ENCODE peak calls at places on chromosomes 16 and 17, in six cellular contexts. U, C, V, A, Q and B are unnamed samples.

GRCh38 chr16:67847064-67847861 is at the start of gene CENPT:
- DNase-seq in U (peak), C (peak), V (peak), A (no peak), Q (no peak), B (no peak)

GRCh38 chr16:1642148-1642547 is 30.0 kb downstream of the CRAMP1 start:
- DNase-seq in U (no peak), C (no peak), V (no peak), A (no peak), Q (no peak), B (no peak)

GRCh38 chr16:27789595-27790241 is 239.8 kb downstream of the KATNIP start:
- DNase-seq in U (no peak), C (no peak), V (no peak), A (no peak), Q (no peak), B (no peak)

GRCh38 chr17:39194985-39195524 is 2.4 kb downstream of the CACNB1 start:
- DNase-seq in U (no peak), C (no peak), V (no peak), A (no peak), Q (peak), B (no peak)

GRCh38 chr16:56667581-56668571 is at the start of gene MT1G:
- DNase-seq in U (no peak), C (peak), V (peak), A (peak), Q (peak), B (no peak)

GRCh38 chr17:79942011-79942405 is 93.7 kb downstream of the TBC1D16 start:
- DNase-seq in U (no peak), C (no peak), V (no peak), A (no peak), Q (no peak), B (no peak)

GRCh38 chr16:90019543-90020259 is 445 bp upstream of the DBNDD1 start:
- DNase-seq in U (no peak), C (no peak), V (no peak), A (peak), Q (no peak), B (no peak)

GRCh38 chr17:76524598-76525512 is 12.7 kb downstream of the CYGB start:
- DNase-seq in U (no peak), C (peak), V (peak), A (no peak), Q (no peak), B (no peak)

GRCh38 chr16:13134843-13135242 is 233.4 kb downstream of the SHISA9 start:
- DNase-seq in U (no peak), C (no peak), V (no peak), A (no peak), Q (no peak), B (no peak)

GRCh38 chr16:80054656-80055055 is 454.1 kb upstream of the MAF start:
- DNase-seq in U (no peak), C (no peak), V (no peak), A (no peak), Q (no peak), B (no peak)

GRCh38 chr17:27569257-27569722 is 61.7 kb upstream of the LGALS9 start:
- DNase-seq in U (no peak), C (peak), V (no peak), A (peak), Q (no peak), B (peak)

GRCh38 chr17:57606111-57606875 is 138.8 kb downstream of the CCDC182 start:
- DNase-seq in U (no peak), C (no peak), V (no peak), A (no peak), Q (no peak), B (peak)

GRCh38 chr16:53052519-53053501 is at the start of gene CHD9NB:
- DNase-seq in U (peak), C (peak), V (peak), A (peak), Q (no peak), B (no peak)

GRCh38 chr17:51258756-51259573 is 884 bp downstream of the MBTD1 start:
- DNase-seq in U (peak), C (peak), V (no peak), A (peak), Q (no peak), B (peak)

GRCh38 chr17:60106377-60107059 is 27.8 kb upstream of the HEATR6 start:
- DNase-seq in U (no peak), C (peak), V (peak), A (no peak), Q (no peak), B (no peak)

DNA sequence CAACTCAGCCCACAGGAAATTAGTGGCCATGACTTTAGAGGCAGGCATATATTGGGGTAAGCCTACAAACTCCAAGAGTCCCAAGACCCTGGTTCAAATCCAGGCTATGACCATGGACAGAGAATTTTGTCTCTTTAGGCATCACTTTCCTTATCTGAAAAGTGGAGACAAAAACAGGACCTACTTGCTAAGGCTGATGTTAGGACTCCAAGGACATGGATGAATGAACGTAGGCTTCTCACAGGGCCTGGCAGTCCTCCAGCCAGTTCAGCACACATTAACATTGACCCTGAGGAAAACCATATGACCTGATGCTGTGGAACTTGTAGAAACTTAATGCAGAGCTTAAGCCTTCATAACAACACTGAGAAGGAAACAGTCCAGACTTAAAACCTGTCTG is 1.4 kb downstream of the FKBP10 start:
- DNase-seq in U (no peak), C (peak), V (no peak), A (no peak), Q (no peak), B (no peak)
- H3K27ac ChIP-seq in U (no peak), C (peak), V (no peak), A (no peak), Q (no peak), B (peak)

GRCh38 chr17:17691468-17692263 is 10.4 kb downstream of the RAI1 start:
- DNase-seq in U (no peak), C (no peak), V (no peak), A (peak), Q (no peak), B (no peak)
- TF ChIP-seq CTCF in U (no peak), C (no peak), V (no peak), A (no peak), Q (no peak), B (no peak)

GRCh38 chr17:45131616-45132301 is 556 bp downstream of the PLCD3 start:
- DNase-seq in U (peak), C (peak), V (no peak), A (peak), Q (peak), B (peak)
- H3K27ac ChIP-seq in U (peak), C (peak), V (peak), A (no peak), Q (peak), B (peak)

DNA sequence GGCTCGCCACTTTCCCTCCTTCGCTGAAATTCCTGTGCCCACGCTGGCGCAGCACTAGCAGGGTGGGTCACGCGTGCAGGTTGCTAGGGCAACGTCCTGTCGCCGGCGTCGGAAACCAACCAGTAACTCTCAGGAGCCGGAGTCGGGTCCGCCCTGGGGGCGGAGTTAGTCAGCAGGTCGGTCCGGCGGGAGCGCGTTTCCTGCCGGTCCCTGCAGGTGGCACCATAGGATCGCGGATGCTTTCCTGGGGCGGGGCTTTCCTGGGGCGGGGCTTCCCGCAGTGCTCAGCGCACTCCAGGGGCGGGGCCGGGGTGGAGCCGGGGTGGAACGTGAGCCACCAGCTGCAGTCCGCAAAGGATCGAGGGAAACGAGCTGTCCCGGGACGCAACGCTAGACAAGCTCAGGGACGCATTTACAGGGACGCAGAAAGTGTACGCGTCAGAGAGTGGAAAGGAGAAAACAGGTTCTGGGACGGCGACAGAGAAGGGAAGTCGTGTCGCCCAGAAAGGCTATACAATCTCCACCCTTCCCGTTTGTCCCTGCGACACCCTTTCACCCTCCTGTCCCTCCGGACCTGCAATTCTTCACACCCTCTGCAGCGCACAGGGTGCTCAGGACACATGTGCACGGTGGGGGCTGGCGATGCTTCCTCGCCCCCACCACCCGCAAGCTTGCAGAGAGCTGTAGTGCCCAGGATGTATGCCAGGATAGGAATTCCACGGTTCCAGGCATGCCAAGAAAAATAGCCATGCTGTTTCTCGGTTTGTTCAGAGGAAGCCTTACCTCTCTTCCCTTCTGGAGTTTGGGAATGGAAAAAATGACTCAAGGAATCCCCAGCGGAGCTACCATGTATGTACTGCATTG is 12.3 kb downstream of the COPZ2 start:
- DNase-seq in U (peak), C (peak), V (peak), A (peak), Q (peak), B (peak)
- TF ChIP-seq CTCF in U (peak), C (peak), V (peak), A (peak), Q (peak), B (peak)

DNA sequence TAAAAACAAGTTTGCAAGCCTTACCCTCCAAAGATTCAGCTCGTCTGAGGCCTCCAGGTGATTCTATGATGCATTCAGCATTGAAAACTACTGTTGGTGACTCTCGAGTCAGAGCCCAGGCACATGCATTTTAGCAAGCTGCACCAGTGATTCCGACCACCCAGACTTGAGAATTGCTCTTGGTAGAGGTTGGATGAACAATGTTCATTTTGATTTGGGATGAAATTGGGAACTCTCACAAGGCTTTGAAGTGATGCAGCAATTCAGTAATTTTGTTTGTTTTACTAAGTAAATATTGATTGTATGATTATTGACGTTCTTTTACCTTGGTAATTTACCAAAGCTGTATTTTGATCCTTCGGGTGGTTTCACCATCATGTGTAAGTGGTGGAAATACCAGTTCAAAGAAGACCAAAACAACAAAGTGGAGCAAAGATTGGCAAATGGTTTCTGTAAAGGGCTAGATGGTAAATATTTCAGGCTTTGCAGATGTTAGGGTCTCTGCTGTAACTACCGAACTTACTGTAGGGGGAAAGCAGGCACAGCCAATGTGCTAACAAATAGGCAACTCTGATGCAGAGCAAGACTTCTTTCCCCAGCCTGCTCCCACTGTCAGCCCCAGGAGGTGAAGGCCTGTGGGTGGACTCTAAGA is 11.8 kb downstream of the ALDH3A2 start:
- DNase-seq in U (no peak), C (no peak), V (no peak), A (no peak), Q (no peak), B (no peak)
- H3K27ac ChIP-seq in U (no peak), C (no peak), V (no peak), A (no peak), Q (no peak), B (no peak)

GRCh38 chr16:57916735-57917450 is 54.0 kb downstream of the CNGB1 start:
- DNase-seq in U (peak), C (no peak), V (no peak), A (no peak), Q (no peak), B (no peak)

GRCh38 chr16:57915811-57916479 is 55.0 kb downstream of the CNGB1 start:
- DNase-seq in U (no peak), C (no peak), V (no peak), A (peak), Q (no peak), B (no peak)

GRCh38 chr16:57915267-57915666 is 55.7 kb downstream of the CNGB1 start:
- DNase-seq in U (no peak), C (no peak), V (no peak), A (no peak), Q (no peak), B (no peak)

GRCh38 chr16:57912529-57913260 is 58.2 kb downstream of the CNGB1 start:
- DNase-seq in U (no peak), C (no peak), V (no peak), A (no peak), Q (no peak), B (no peak)

GRCh38 chr16:57914244-57915173 is 56.4 kb downstream of the CNGB1 start:
- DNase-seq in U (no peak), C (no peak), V (no peak), A (no peak), Q (no peak), B (no peak)
- TF ChIP-seq CTCF in U (no peak), C (no peak), V (no peak), A (no peak), Q (no peak), B (no peak)